ENCODE peak calls at places on chromosome 7, in seven cellular contexts. Q is stomach, W is AG09309, E is C1 segment of cervical spinal cord, M is T-helper 9 cell, F is lower leg skin, I is brain microvascular endothelial cell. A is an unnamed sample.

GRCh38 chr7:81299272-81299671 is 380.4 kb upstream of the SEMA3C start:
- DNase-seq in E (no peak), I (peak), F (peak), W (peak), Q (no peak), M (no peak), A (no peak)

GRCh38 chr7:25908154-25908948 is 243.6 kb upstream of the NFE2L3 start:
- DNase-seq in F (no peak), Q (no peak), M (no peak), W (no peak), I (no peak), E (no peak), A (no peak)

GRCh38 chr7:45390180-45390579 is 184.0 kb upstream of the ADCY1 start:
- DNase-seq in E (no peak), I (no peak), F (no peak), M (no peak), Q (no peak), W (no peak), A (no peak)

GRCh38 chr7:35555934-35556333 is 139.0 kb downstream of the HERPUD2 start:
- DNase-seq in Q (no peak), W (no peak), E (no peak), I (no peak), F (no peak), M (no peak), A (no peak)

GRCh38 chr7:43248961-43249807 is 136.7 kb downstream of the HECW1 start:
- DNase-seq in M (no peak), Q (peak), E (no peak), I (peak), F (no peak), W (no peak), A (peak)

GRCh38 chr7:98352621-98353020 is 48.3 kb downstream of the BAIAP2L1 start:
- DNase-seq in W (peak), E (no peak), F (no peak), M (no peak), I (peak), Q (no peak), A (peak)

GRCh38 chr7:121753965-121754364 is 119.0 kb upstream of the PTPRZ1 start:
- DNase-seq in W (no peak), M (no peak), Q (no peak), E (no peak), F (no peak), I (no peak), A (no peak)

GRCh38 chr7:129169705-129170319 is 18.6 kb upstream of the SMO start:
- DNase-seq in Q (no peak), F (no peak), I (no peak), W (no peak), M (no peak), E (no peak), A (no peak)

GRCh38 chr7:26549281-26549943 is 257.8 kb downstream of the SNX10 start:
- DNase-seq in M (no peak), F (no peak), W (no peak), I (no peak), E (no peak), Q (peak), A (no peak)

GRCh38 chr7:96224682-96225081 is 97.2 kb downstream of the SLC25A13 start:
- DNase-seq in M (no peak), Q (no peak), I (peak), F (no peak), W (no peak), E (no peak), A (no peak)

GRCh38 chr7:149855368-149856305 is 17.5 kb downstream of the ZNF862 start:
- DNase-seq in W (peak), I (peak), E (no peak), Q (no peak), M (no peak), F (no peak), A (no peak)

GRCh38 chr7:24971333-24972165 is 8.4 kb downstream of the OSBPL3 start:
- DNase-seq in F (no peak), E (no peak), I (peak), W (peak), Q (no peak), M (no peak), A (no peak)

GRCh38 chr7:151126500-151127137 is 40.3 kb downstream of the AGAP3 start:
- DNase-seq in Q (peak), E (no peak), I (no peak), F (no peak), M (no peak), W (no peak), A (peak)

GRCh38 chr7:155808551-155809331 is 3.5 kb downstream of the SHH start:
- DNase-seq in M (no peak), F (no peak), Q (peak), I (no peak), E (no peak), W (no peak), A (peak)

GRCh38 chr7:142797799-142798377 is 27.1 kb downstream of the PRSS2 start:
- DNase-seq in W (no peak), I (no peak), M (no peak), F (no peak), Q (no peak), E (no peak), A (no peak)

GRCh38 chr7:127629268-127629854 is 11.4 kb upstream of the PAX4 start:
- DNase-seq in I (no peak), M (no peak), F (no peak), W (no peak), E (no peak), Q (peak), A (peak)

GRCh38 chr7:31077484-31078362 is 25.6 kb downstream of the ADCYAP1R1 start:
- DNase-seq in I (no peak), M (no peak), Q (no peak), E (no peak), W (no peak), F (no peak), A (no peak)

GRCh38 chr7:78959471-78959870 is 494.0 kb downstream of the MAGI2 start:
- DNase-seq in F (no peak), M (no peak), E (no peak), I (no peak), W (peak), Q (no peak), A (no peak)

GRCh38 chr7:22320416-22320815 is 36.5 kb downstream of the RAPGEF5 start:
- DNase-seq in E (no peak), W (no peak), M (no peak), F (no peak), Q (no peak), I (no peak), A (no peak)

GRCh38 chr7:3673524-3673923 is 372.5 kb downstream of the SDK1 start:
- DNase-seq in E (no peak), W (no peak), F (no peak), I (peak), Q (peak), M (peak), A (peak)

GRCh38 chr7:81767883-81768282 is 2.0 kb downstream of the HGF start:
- DNase-seq in F (no peak), E (no peak), W (no peak), Q (no peak), I (no peak), M (no peak), A (no peak)

GRCh38 chr7:140247564-140247963 is 70.8 kb upstream of the KDM7A start:
- DNase-seq in W (no peak), I (no peak), F (no peak), E (no peak), M (no peak), Q (no peak), A (no peak)

GRCh38 chr7:94510582-94511456 is 1.2 kb downstream of the CASD1 start:
- DNase-seq in F (no peak), E (peak), M (peak), Q (peak), W (no peak), I (peak), A (peak)

GRCh38 chr7:40623863-40624262 is 489.1 kb downstream of the SUGCT start:
- DNase-seq in I (no peak), W (no peak), F (no peak), M (no peak), Q (no peak), E (no peak), A (no peak)

GRCh38 chr7:134254311-134254710 is 62.4 kb downstream of the SLC35B4 start:
- DNase-seq in W (no peak), F (no peak), I (no peak), Q (no peak), M (no peak), E (no peak), A (no peak)

GRCh38 chr7:30996261-30996660 is 32.5 kb downstream of the GHRHR start:
- DNase-seq in F (peak), W (no peak), I (no peak), M (no peak), Q (no peak), E (no peak), A (no peak)

GRCh38 chr7:37176079-37176478 is 272.6 kb downstream of the ELMO1 start:
- DNase-seq in M (no peak), F (no peak), E (no peak), I (no peak), Q (no peak), W (no peak), A (no peak)